ENCODE peak calls at places on chromosomes 2 and 18, in seven cellular contexts. N is GDM1; Z is RKO; E is GM19239; R is stimulated activated naive CD8-positive, alpha-beta T cell treated with anti-CD3 and anti-CD28 coated beads, Interleukin-15, amount 100 ng/mL, for 72 hours; F is stimulated activated CD8-positive, alpha-beta memory T cell treated with anti-CD3 and anti-CD28 coated beads, Interleukin-4, amount 100 ng/mL, for 1 hour; T is ACHN. L is an unnamed sample.

GRCh38 chr2:176415156-176415870 is 146.1 kb downstream of the MTX2 start:
- DNase-seq in T (no peak), E (no peak), F (no peak), Z (no peak), N (no peak), R (no peak), L (no peak)

GRCh38 chr2:22189893-22190292 is 1066.1 kb downstream of the TDRD15 start:
- DNase-seq in F (no peak), R (no peak), E (no peak), N (no peak), T (no peak), Z (no peak), L (no peak)

GRCh38 chr18:57008001-57008686 is 138.7 kb upstream of the BOD1L2 start:
- DNase-seq in Z (no peak), N (peak), E (no peak), T (no peak), F (no peak), R (no peak), L (no peak)

GRCh38 chr18:41853280-41853679 is 101.8 kb upstream of the PIK3C3 start:
- DNase-seq in R (no peak), E (no peak), N (no peak), Z (no peak), F (no peak), T (no peak), L (no peak)

GRCh38 chr18:25103468-25104155 is 248.4 kb downstream of the ZNF521 start:
- DNase-seq in E (no peak), N (no peak), R (no peak), F (no peak), T (no peak), Z (no peak), L (no peak)

GRCh38 chr2:101881131-101881530 is 110.6 kb upstream of the IL1R2 start:
- DNase-seq in T (no peak), N (no peak), R (no peak), E (no peak), Z (no peak), F (no peak), L (no peak)

GRCh38 chr18:5057348-5058012 is 139.6 kb downstream of the AKAIN1 start:
- DNase-seq in F (no peak), Z (peak), T (peak), R (peak), N (no peak), E (peak), L (no peak)

GRCh38 chr2:133039531-133039930 is 369.5 kb upstream of the LYPD1 start:
- DNase-seq in T (no peak), E (no peak), R (no peak), Z (no peak), N (no peak), F (no peak), L (no peak)

GRCh38 chr18:9449580-9449979 is 25.7 kb upstream of the RALBP1 start:
- DNase-seq in N (no peak), T (no peak), R (no peak), E (no peak), F (no peak), Z (no peak), L (no peak)

GRCh38 chr2:207162319-207162718 is 3.4 kb downstream of the KLF7 start:
- DNase-seq in R (no peak), F (no peak), N (no peak), T (peak), Z (no peak), E (no peak), L (no peak)

GRCh38 chr2:75608684-75609333 is 37.8 kb upstream of the MRPL19 start:
- DNase-seq in T (peak), N (peak), Z (no peak), E (peak), F (peak), R (peak), L (no peak)